ENCODE peak calls at places on chromosome 10, in seven cellular contexts. A, R, L, F, E, H and Z are unnamed samples.

GRCh38 chr10:122051609-122052385 is 62.8 kb downstream of the TACC2 start:
- DNase-seq in A (peak; percentile 65), R (peak; percentile 83), L (peak; percentile 23), F (peak; percentile 92), E (no peak), H (peak; percentile 75), Z (peak; percentile 89)

GRCh38 chr10:30788307-30788706 is 158.8 kb upstream of the LYZL2 start:
- DNase-seq in A (peak; percentile 70), R (no peak), L (no peak), F (no peak), E (no peak), H (peak; percentile 24), Z (no peak)

GRCh38 chr10:128854965-128855364 is 612.1 kb upstream of the MGMT start:
- DNase-seq in A (no peak), R (no peak), L (peak; percentile 37), F (no peak), E (no peak), H (no peak), Z (peak; percentile 16)

GRCh38 chr10:62831346-62831745 is 15.2 kb upstream of the EGR2 start:
- DNase-seq in A (peak; percentile 75), R (no peak), L (no peak), F (no peak), E (no peak), H (no peak), Z (no peak)

GRCh38 chr10:79375321-79376077 is 28.2 kb downstream of the PPIF start:
- DNase-seq in A (peak; percentile 59), R (peak; percentile 32), L (no peak), F (no peak), E (no peak), H (peak; percentile 58), Z (peak; percentile 65)

GRCh38 chr10:22655312-22655973 is 58.9 kb downstream of the PIP4K2A start:
- DNase-seq in A (peak; percentile 92), R (no peak), L (no peak), F (peak; percentile 35), E (no peak), H (peak; percentile 96), Z (no peak)

GRCh38 chr10:68665841-68666240 is 55.2 kb upstream of the CCAR1 start:
- DNase-seq in A (peak; percentile 56), R (no peak), L (no peak), F (no peak), E (no peak), H (no peak), Z (no peak)

GRCh38 chr10:36393800-36394199 is 731.6 kb upstream of the ANKRD30A start:
- DNase-seq in A (no peak), R (no peak), L (no peak), F (no peak), E (no peak), H (peak; percentile 20), Z (no peak)

GRCh38 chr10:62492012-62492869 is 118.1 kb downstream of the ZNF365 start:
- DNase-seq in A (peak; percentile 25), R (no peak), L (peak; percentile 11), F (peak; percentile 45), E (no peak), H (peak; percentile 20), Z (peak; percentile 65)

GRCh38 chr10:122181055-122181732 is 89.9 kb upstream of the BTBD16 start:
- DNase-seq in A (peak; percentile 77), R (no peak), L (no peak), F (no peak), E (no peak), H (peak; percentile 56), Z (no peak)

GRCh38 chr10:128222317-128222849 is 96.2 kb upstream of the MKI67 start:
- DNase-seq in A (no peak), R (no peak), L (no peak), F (no peak), E (no peak), H (no peak), Z (no peak)

GRCh38 chr10:74677951-74678350 is 148.4 kb upstream of the KAT6B start:
- DNase-seq in A (no peak), R (no peak), L (no peak), F (no peak), E (no peak), H (no peak), Z (no peak)

GRCh38 chr10:133422821-133423771 is 1.3 kb downstream of the SPRN start:
- DNase-seq in A (no peak), R (peak; percentile 36), L (no peak), F (no peak), E (no peak), H (no peak), Z (no peak)

GRCh38 chr10:3532644-3533043 is 252.4 kb downstream of the KLF6 start:
- DNase-seq in A (no peak), R (no peak), L (no peak), F (peak; percentile 67), E (no peak), H (peak; percentile 17), Z (no peak)

GRCh38 chr10:2529945-2530344 is 537.4 kb upstream of the PFKP start:
- DNase-seq in A (no peak), R (no peak), L (no peak), F (no peak), E (no peak), H (no peak), Z (no peak)

GRCh38 chr10:12419279-12419847 is 70.0 kb downstream of the CAMK1D start:
- DNase-seq in A (peak; percentile 99), R (no peak), L (no peak), F (peak; percentile 16), E (no peak), H (peak; percentile 99), Z (no peak)

GRCh38 chr10:31451766-31452165 is 132.8 kb downstream of the ZEB1 start:
- DNase-seq in A (no peak), R (no peak), L (no peak), F (no peak), E (no peak), H (no peak), Z (no peak)

GRCh38 chr10:78389419-78389818 is 355.8 kb downstream of the RPS24 start:
- DNase-seq in A (no peak), R (no peak), L (no peak), F (no peak), E (no peak), H (no peak), Z (no peak)

GRCh38 chr10:73410897-73411296 is 3.0 kb downstream of the ANXA7 start:
- DNase-seq in A (no peak), R (no peak), L (no peak), F (no peak), E (no peak), H (no peak), Z (no peak)

GRCh38 chr10:73416571-73416970 is 2.7 kb upstream of the ANXA7 start:
- DNase-seq in A (no peak), R (no peak), L (no peak), F (no peak), E (no peak), H (no peak), Z (no peak)

GRCh38 chr10:73413108-73413527 is 740 bp downstream of the ANXA7 start:
- DNase-seq in A (no peak), R (peak; percentile 53), L (no peak), F (no peak), E (no peak), H (no peak), Z (peak; percentile 67)

GRCh38 chr10:73414230-73414981 is 548 bp upstream of the ANXA7 start:
- DNase-seq in A (no peak), R (no peak), L (no peak), F (peak; percentile 26), E (no peak), H (no peak), Z (no peak)

GRCh38 chr10:73413528-73414229 is at the start of gene ANXA7:
- DNase-seq in A (peak; percentile 75), R (peak; percentile 97), L (peak; percentile 87), F (peak; percentile 92), E (peak; percentile 62), H (peak; percentile 89), Z (peak; percentile 96)
- H3K9ac ChIP-seq in A (peak within 1 kb of the TSS; percentile 75), R (peak within 1 kb of the TSS; percentile 87), L (peak within 1 kb of the TSS; percentile 96), F (peak within 1 kb of the TSS; percentile 97), E (peak within 1 kb of the TSS; percentile 89), H (peak within 1 kb of the TSS; percentile 94), Z (peak within 1 kb of the TSS; percentile 81)

GRCh38 chr10:94666391-94667102 is 17.0 kb upstream of the CYP2C18 start:
- DNase-seq in A (no peak), R (no peak), L (no peak), F (no peak), E (no peak), H (no peak), Z (no peak)
- H3K79me1 ChIP-seq in A (no peaks in the 10 kb centered on the region), R (no peaks in the 10 kb centered on the region), L (no peaks in the 10 kb centered on the region), F (peaks cover 1% of the 10 kb centered on the region), E (no peaks in the 10 kb centered on the region), H (no peaks in the 10 kb centered on the region), Z (no peaks in the 10 kb centered on the region)

DNA sequence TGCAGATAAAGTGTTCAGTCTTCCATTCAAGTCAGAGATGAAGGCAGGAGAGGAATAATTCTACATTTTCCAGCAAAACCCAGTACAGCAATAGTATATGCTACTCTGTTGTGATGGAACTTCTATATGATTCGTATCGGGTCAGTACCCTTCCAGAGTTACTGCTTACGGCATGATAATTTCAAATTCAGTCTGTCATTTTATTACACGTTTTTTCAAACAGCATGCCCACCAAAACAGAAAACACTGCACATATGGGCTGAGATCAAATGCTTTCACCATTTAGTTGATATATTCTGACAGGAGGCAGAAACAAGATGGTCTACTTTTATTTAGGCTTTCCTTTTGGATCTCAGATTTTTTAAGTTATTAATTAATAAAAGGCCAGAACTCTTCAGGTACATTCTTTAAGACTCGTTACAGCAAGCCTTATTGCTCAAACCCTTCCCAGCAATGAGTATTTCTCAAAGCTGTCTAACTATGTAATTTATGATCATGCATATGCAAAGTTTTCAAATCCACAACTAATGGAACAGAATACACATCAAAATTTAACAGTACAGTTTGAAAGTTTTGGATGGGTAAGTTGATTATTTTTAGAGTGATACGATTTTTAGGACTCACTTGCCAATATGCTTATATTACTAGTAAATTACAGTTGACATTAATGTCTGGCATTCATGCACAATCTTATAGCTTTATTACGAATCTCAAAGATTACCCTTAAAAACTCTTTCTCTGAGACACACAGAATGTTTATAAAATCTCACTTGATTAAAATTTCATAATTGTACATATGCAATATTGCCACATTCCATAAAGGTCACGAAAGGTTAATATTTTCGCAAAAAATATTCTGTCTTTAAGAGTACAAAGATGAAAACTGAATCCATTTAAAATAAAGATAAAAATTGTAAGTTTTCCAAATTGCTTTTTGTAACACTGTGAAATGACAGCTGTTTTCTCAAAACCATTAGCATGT is 91.0 kb downstream of the ANK3 start:
- DNase-seq in A (no peak), R (no peak), L (no peak), F (no peak), E (no peak), H (no peak), Z (no peak)
- H4K8ac ChIP-seq in A (no peak overlapping the region), R (no peak overlapping the region), L (no peak overlapping the region), F (no peak overlapping the region), E (no peak overlapping the region), H (no peak overlapping the region), Z (no peak overlapping the region)

GRCh38 chr10:93591065-93591808 is 9.8 kb downstream of the RBP4 start:
- DNase-seq in A (no peak), R (no peak), L (no peak), F (no peak), E (no peak), H (no peak), Z (no peak)

GRCh38 chr10:93590638-93591037 is 10.4 kb downstream of the RBP4 start:
- DNase-seq in A (no peak), R (no peak), L (no peak), F (no peak), E (no peak), H (no peak), Z (no peak)

GRCh38 chr10:93593254-93593653 is 7.8 kb downstream of the RBP4 start:
- DNase-seq in A (no peak), R (no peak), L (no peak), F (no peak), E (no peak), H (no peak), Z (no peak)

GRCh38 chr10:93593749-93594148 is 7.3 kb downstream of the RBP4 start:
- DNase-seq in A (no peak), R (no peak), L (no peak), F (no peak), E (no peak), H (no peak), Z (no peak)

GRCh38 chr10:93589648-93590562 is 11.1 kb downstream of the RBP4 start:
- DNase-seq in A (no peak), R (no peak), L (no peak), F (no peak), E (no peak), H (no peak), Z (no peak)
- H3K9ac ChIP-seq in A (no peak overlapping the region), R (no peak overlapping the region), L (no peak overlapping the region), F (no peak overlapping the region), E (no peak overlapping the region), H (no peak overlapping the region), Z (no peak overlapping the region)